ENCODE peak calls at places on chromosomes 7 and 10, in six cellular contexts. O, Y, C, P, H and S are unnamed samples.

GRCh38 chr10:89645742-89646172 is 715 bp upstream of the PANK1 start:
- DNase-seq in O (no peak), Y (no peak), C (no peak), P (no peak), H (peak), S (no peak)

GRCh38 chr10:120478401-120478800 is 21.4 kb downstream of the PLPP4 start:
- DNase-seq in O (no peak), Y (no peak), C (no peak), P (no peak), H (no peak), S (no peak)

GRCh38 chr7:1455241-1455939 is 3.9 kb downstream of the MICALL2 start:
- DNase-seq in O (no peak), Y (no peak), C (no peak), P (no peak), H (peak), S (no peak)

GRCh38 chr7:56074371-56074791 is 10.3 kb downstream of the SUMF2 start:
- DNase-seq in O (peak), Y (peak), C (peak), P (peak), H (peak), S (peak)

GRCh38 chr7:103660455-103661371 is 214.7 kb upstream of the SLC26A5 start:
- DNase-seq in O (no peak), Y (peak), C (no peak), P (peak), H (no peak), S (no peak)

GRCh38 chr10:78362406-78363022 is 328.9 kb downstream of the RPS24 start:
- DNase-seq in O (no peak), Y (peak), C (peak), P (peak), H (no peak), S (peak)

GRCh38 chr10:43574035-43574892 is at the start of gene ZNF239:
- DNase-seq in O (peak), Y (peak), C (peak), P (peak), H (peak), S (peak)

GRCh38 chr7:149716007-149716931 is 57.1 kb downstream of the ZNF467 start:
- DNase-seq in O (no peak), Y (peak), C (no peak), P (peak), H (no peak), S (no peak)

GRCh38 chr10:70430489-70431445 is 10.7 kb downstream of the NODAL start:
- DNase-seq in O (no peak), Y (peak), C (peak), P (peak), H (no peak), S (peak)